ENCODE peak calls at places on chromosomes 6 and 20, in nine cellular contexts. One of them, this sample, is unnamed.

GRCh38 chr20:4488407-4489339 is 233.0 kb upstream of the PRND start:
- DNase-seq in omental fat pad: no peak
- DNase-seq in fibroblast of lung: peak; percentile 59
- DNase-seq in left kidney: no peak
- DNase-seq in cardiac muscle cell: no peak
- DNase-seq in stimulated activated CD4-positive, alpha-beta T cell treated with anti-CD3 and anti-CD28 coated beads, Interleukin-1b, Interleukin-23, amount 100 ng/mL, for 1 hour: no peak
- DNase-seq in lower leg skin: no peak
- DNase-seq in mucosa of descending colon: no peak
- DNase-seq in NCI-H1694 treated with DMSO at 0.1 percent for 48 hours: no peak
- DNase-seq in this sample: peak; percentile 63

GRCh38 chr6:35258858-35259193 is 709 bp upstream of the ZNF76 start:
- DNase-seq in omental fat pad: no peak
- DNase-seq in fibroblast of lung: peak; percentile 60
- DNase-seq in left kidney: peak; percentile 87
- DNase-seq in cardiac muscle cell: peak; percentile 76
- DNase-seq in stimulated activated CD4-positive, alpha-beta T cell treated with anti-CD3 and anti-CD28 coated beads, Interleukin-1b, Interleukin-23, amount 100 ng/mL, for 1 hour: no peak
- DNase-seq in lower leg skin: no peak
- DNase-seq in mucosa of descending colon: no peak
- DNase-seq in NCI-H1694 treated with DMSO at 0.1 percent for 48 hours: peak; percentile 30
- DNase-seq in this sample: no peak

GRCh38 chr6:39347906-39348585 is 25.5 kb upstream of the KCNK16 start:
- DNase-seq in omental fat pad: peak; percentile 35
- DNase-seq in fibroblast of lung: peak; percentile 66
- DNase-seq in left kidney: peak; percentile 84
- DNase-seq in cardiac muscle cell: peak; percentile 84
- DNase-seq in stimulated activated CD4-positive, alpha-beta T cell treated with anti-CD3 and anti-CD28 coated beads, Interleukin-1b, Interleukin-23, amount 100 ng/mL, for 1 hour: peak; percentile 40
- DNase-seq in lower leg skin: peak; percentile 92
- DNase-seq in mucosa of descending colon: peak; percentile 76
- DNase-seq in NCI-H1694 treated with DMSO at 0.1 percent for 48 hours: peak; percentile 34
- DNase-seq in this sample: no peak

GRCh38 chr20:39850821-39851330 is 838.2 kb downstream of the MAFB start:
- DNase-seq in omental fat pad: no peak
- DNase-seq in fibroblast of lung: no peak
- DNase-seq in left kidney: peak; percentile 70
- DNase-seq in cardiac muscle cell: no peak
- DNase-seq in stimulated activated CD4-positive, alpha-beta T cell treated with anti-CD3 and anti-CD28 coated beads, Interleukin-1b, Interleukin-23, amount 100 ng/mL, for 1 hour: no peak
- DNase-seq in lower leg skin: no peak
- DNase-seq in mucosa of descending colon: no peak
- DNase-seq in NCI-H1694 treated with DMSO at 0.1 percent for 48 hours: no peak
- DNase-seq in this sample: no peak

GRCh38 chr6:81562169-81562568 is 190.3 kb downstream of the TENT5A start:
- DNase-seq in omental fat pad: no peak
- DNase-seq in fibroblast of lung: peak; percentile 68
- DNase-seq in left kidney: peak; percentile 2
- DNase-seq in cardiac muscle cell: peak; percentile 14
- DNase-seq in stimulated activated CD4-positive, alpha-beta T cell treated with anti-CD3 and anti-CD28 coated beads, Interleukin-1b, Interleukin-23, amount 100 ng/mL, for 1 hour: no peak
- DNase-seq in lower leg skin: no peak
- DNase-seq in mucosa of descending colon: no peak
- DNase-seq in NCI-H1694 treated with DMSO at 0.1 percent for 48 hours: no peak
- DNase-seq in this sample: peak; percentile 47

GRCh38 chr20:1423625-1424106 is 30.8 kb upstream of the FKBP1A start:
- DNase-seq in omental fat pad: no peak
- DNase-seq in fibroblast of lung: peak; percentile 79
- DNase-seq in left kidney: peak; percentile 83
- DNase-seq in cardiac muscle cell: peak; percentile 43
- DNase-seq in stimulated activated CD4-positive, alpha-beta T cell treated with anti-CD3 and anti-CD28 coated beads, Interleukin-1b, Interleukin-23, amount 100 ng/mL, for 1 hour: no peak
- DNase-seq in lower leg skin: no peak
- DNase-seq in mucosa of descending colon: peak; percentile 62
- DNase-seq in NCI-H1694 treated with DMSO at 0.1 percent for 48 hours: no peak
- DNase-seq in this sample: no peak

GRCh38 chr20:24001901-24002405 is 13.4 kb upstream of the GGTLC1 start:
- DNase-seq in omental fat pad: no peak
- DNase-seq in fibroblast of lung: no peak
- DNase-seq in left kidney: no peak
- DNase-seq in cardiac muscle cell: no peak
- DNase-seq in stimulated activated CD4-positive, alpha-beta T cell treated with anti-CD3 and anti-CD28 coated beads, Interleukin-1b, Interleukin-23, amount 100 ng/mL, for 1 hour: no peak
- DNase-seq in lower leg skin: no peak
- DNase-seq in mucosa of descending colon: no peak
- DNase-seq in NCI-H1694 treated with DMSO at 0.1 percent for 48 hours: no peak
- DNase-seq in this sample: no peak

GRCh38 chr20:50412069-50412468 is 98.1 kb upstream of the PTPN1 start:
- DNase-seq in omental fat pad: no peak
- DNase-seq in fibroblast of lung: no peak
- DNase-seq in left kidney: no peak
- DNase-seq in cardiac muscle cell: no peak
- DNase-seq in stimulated activated CD4-positive, alpha-beta T cell treated with anti-CD3 and anti-CD28 coated beads, Interleukin-1b, Interleukin-23, amount 100 ng/mL, for 1 hour: no peak
- DNase-seq in lower leg skin: no peak
- DNase-seq in mucosa of descending colon: no peak
- DNase-seq in NCI-H1694 treated with DMSO at 0.1 percent for 48 hours: no peak
- DNase-seq in this sample: no peak

GRCh38 chr20:33423141-33423834 is 20.3 kb downstream of the SNTA1 start:
- DNase-seq in omental fat pad: no peak
- DNase-seq in fibroblast of lung: peak; percentile 97
- DNase-seq in left kidney: no peak
- DNase-seq in cardiac muscle cell: peak; percentile 90
- DNase-seq in stimulated activated CD4-positive, alpha-beta T cell treated with anti-CD3 and anti-CD28 coated beads, Interleukin-1b, Interleukin-23, amount 100 ng/mL, for 1 hour: no peak
- DNase-seq in lower leg skin: peak; percentile 90
- DNase-seq in mucosa of descending colon: peak; percentile 41
- DNase-seq in NCI-H1694 treated with DMSO at 0.1 percent for 48 hours: no peak
- DNase-seq in this sample: peak; percentile 63

GRCh38 chr6:76247527-76247926 is 175.1 kb upstream of the IMPG1 start:
- DNase-seq in omental fat pad: no peak
- DNase-seq in fibroblast of lung: no peak
- DNase-seq in left kidney: no peak
- DNase-seq in cardiac muscle cell: peak; percentile 19
- DNase-seq in stimulated activated CD4-positive, alpha-beta T cell treated with anti-CD3 and anti-CD28 coated beads, Interleukin-1b, Interleukin-23, amount 100 ng/mL, for 1 hour: no peak
- DNase-seq in lower leg skin: no peak
- DNase-seq in mucosa of descending colon: no peak
- DNase-seq in NCI-H1694 treated with DMSO at 0.1 percent for 48 hours: no peak
- DNase-seq in this sample: no peak

GRCh38 chr20:11270566-11270965 is 596.8 kb upstream of the JAG1 start:
- DNase-seq in omental fat pad: no peak
- DNase-seq in fibroblast of lung: no peak
- DNase-seq in left kidney: peak; percentile 26
- DNase-seq in cardiac muscle cell: peak; percentile 20
- DNase-seq in stimulated activated CD4-positive, alpha-beta T cell treated with anti-CD3 and anti-CD28 coated beads, Interleukin-1b, Interleukin-23, amount 100 ng/mL, for 1 hour: no peak
- DNase-seq in lower leg skin: no peak
- DNase-seq in mucosa of descending colon: no peak
- DNase-seq in NCI-H1694 treated with DMSO at 0.1 percent for 48 hours: no peak
- DNase-seq in this sample: no peak

GRCh38 chr20:46128310-46129151 is 10.4 kb downstream of the CD40 start:
- DNase-seq in omental fat pad: no peak
- DNase-seq in fibroblast of lung: no peak
- DNase-seq in left kidney: peak; percentile 64
- DNase-seq in cardiac muscle cell: peak; percentile 51
- DNase-seq in stimulated activated CD4-positive, alpha-beta T cell treated with anti-CD3 and anti-CD28 coated beads, Interleukin-1b, Interleukin-23, amount 100 ng/mL, for 1 hour: no peak
- DNase-seq in lower leg skin: no peak
- DNase-seq in mucosa of descending colon: no peak
- DNase-seq in NCI-H1694 treated with DMSO at 0.1 percent for 48 hours: peak; percentile 35
- DNase-seq in this sample: no peak

GRCh38 chr6:88502391-88502790 is 336.2 kb upstream of the CNR1 start:
- DNase-seq in omental fat pad: no peak
- DNase-seq in fibroblast of lung: no peak
- DNase-seq in left kidney: no peak
- DNase-seq in cardiac muscle cell: no peak
- DNase-seq in stimulated activated CD4-positive, alpha-beta T cell treated with anti-CD3 and anti-CD28 coated beads, Interleukin-1b, Interleukin-23, amount 100 ng/mL, for 1 hour: no peak
- DNase-seq in lower leg skin: no peak
- DNase-seq in mucosa of descending colon: no peak
- DNase-seq in NCI-H1694 treated with DMSO at 0.1 percent for 48 hours: no peak
- DNase-seq in this sample: no peak

GRCh38 chr20:31746068-31746878 is 7.2 kb downstream of the TPX2 start:
- DNase-seq in omental fat pad: no peak
- DNase-seq in fibroblast of lung: no peak
- DNase-seq in left kidney: peak; percentile 43
- DNase-seq in cardiac muscle cell: no peak
- DNase-seq in stimulated activated CD4-positive, alpha-beta T cell treated with anti-CD3 and anti-CD28 coated beads, Interleukin-1b, Interleukin-23, amount 100 ng/mL, for 1 hour: no peak
- DNase-seq in lower leg skin: no peak
- DNase-seq in mucosa of descending colon: no peak
- DNase-seq in NCI-H1694 treated with DMSO at 0.1 percent for 48 hours: no peak
- DNase-seq in this sample: no peak

GRCh38 chr20:1539816-1540215 is 17.7 kb downstream of the SIRPD start:
- DNase-seq in omental fat pad: no peak
- DNase-seq in fibroblast of lung: no peak
- DNase-seq in left kidney: no peak
- DNase-seq in cardiac muscle cell: no peak
- DNase-seq in stimulated activated CD4-positive, alpha-beta T cell treated with anti-CD3 and anti-CD28 coated beads, Interleukin-1b, Interleukin-23, amount 100 ng/mL, for 1 hour: no peak
- DNase-seq in lower leg skin: no peak
- DNase-seq in mucosa of descending colon: no peak
- DNase-seq in NCI-H1694 treated with DMSO at 0.1 percent for 48 hours: no peak
- DNase-seq in this sample: no peak

GRCh38 chr6:144659202-144659731 is 374.1 kb downstream of the UTRN start:
- DNase-seq in omental fat pad: no peak
- DNase-seq in fibroblast of lung: peak; percentile 87
- DNase-seq in left kidney: peak; percentile 91
- DNase-seq in cardiac muscle cell: peak; percentile 55
- DNase-seq in stimulated activated CD4-positive, alpha-beta T cell treated with anti-CD3 and anti-CD28 coated beads, Interleukin-1b, Interleukin-23, amount 100 ng/mL, for 1 hour: no peak
- DNase-seq in lower leg skin: no peak
- DNase-seq in mucosa of descending colon: peak; percentile 37
- DNase-seq in NCI-H1694 treated with DMSO at 0.1 percent for 48 hours: no peak
- DNase-seq in this sample: no peak

GRCh38 chr6:105324386-105325000 is 78.4 kb downstream of the PREP start:
- DNase-seq in omental fat pad: no peak
- DNase-seq in fibroblast of lung: peak; percentile 2
- DNase-seq in left kidney: peak; percentile 58
- DNase-seq in cardiac muscle cell: no peak
- DNase-seq in stimulated activated CD4-positive, alpha-beta T cell treated with anti-CD3 and anti-CD28 coated beads, Interleukin-1b, Interleukin-23, amount 100 ng/mL, for 1 hour: no peak
- DNase-seq in lower leg skin: no peak
- DNase-seq in mucosa of descending colon: no peak
- DNase-seq in NCI-H1694 treated with DMSO at 0.1 percent for 48 hours: no peak
- DNase-seq in this sample: no peak

GRCh38 chr6:128036808-128037570 is 136.1 kb upstream of the THEMIS start:
- DNase-seq in omental fat pad: no peak
- DNase-seq in fibroblast of lung: peak; percentile 22
- DNase-seq in left kidney: no peak
- DNase-seq in cardiac muscle cell: no peak
- DNase-seq in stimulated activated CD4-positive, alpha-beta T cell treated with anti-CD3 and anti-CD28 coated beads, Interleukin-1b, Interleukin-23, amount 100 ng/mL, for 1 hour: no peak
- DNase-seq in lower leg skin: no peak
- DNase-seq in mucosa of descending colon: no peak
- DNase-seq in NCI-H1694 treated with DMSO at 0.1 percent for 48 hours: no peak
- DNase-seq in this sample: peak; percentile 27

GRCh38 chr6:123788319-123788718 is 15.3 kb upstream of the NKAIN2 start:
- DNase-seq in omental fat pad: no peak
- DNase-seq in fibroblast of lung: no peak
- DNase-seq in left kidney: no peak
- DNase-seq in cardiac muscle cell: no peak
- DNase-seq in stimulated activated CD4-positive, alpha-beta T cell treated with anti-CD3 and anti-CD28 coated beads, Interleukin-1b, Interleukin-23, amount 100 ng/mL, for 1 hour: no peak
- DNase-seq in lower leg skin: no peak
- DNase-seq in mucosa of descending colon: no peak
- DNase-seq in NCI-H1694 treated with DMSO at 0.1 percent for 48 hours: no peak
- DNase-seq in this sample: no peak

GRCh38 chr6:2110504-2110903 is 134.9 kb downstream of the GMDS start:
- DNase-seq in omental fat pad: no peak
- DNase-seq in fibroblast of lung: peak; percentile 45
- DNase-seq in left kidney: no peak
- DNase-seq in cardiac muscle cell: no peak
- DNase-seq in stimulated activated CD4-positive, alpha-beta T cell treated with anti-CD3 and anti-CD28 coated beads, Interleukin-1b, Interleukin-23, amount 100 ng/mL, for 1 hour: no peak
- DNase-seq in lower leg skin: no peak
- DNase-seq in mucosa of descending colon: no peak
- DNase-seq in NCI-H1694 treated with DMSO at 0.1 percent for 48 hours: no peak
- DNase-seq in this sample: no peak

GRCh38 chr6:40011844-40012243 is 77.6 kb upstream of the MOCS1 start:
- DNase-seq in omental fat pad: no peak
- DNase-seq in fibroblast of lung: no peak
- DNase-seq in left kidney: no peak
- DNase-seq in cardiac muscle cell: no peak
- DNase-seq in stimulated activated CD4-positive, alpha-beta T cell treated with anti-CD3 and anti-CD28 coated beads, Interleukin-1b, Interleukin-23, amount 100 ng/mL, for 1 hour: no peak
- DNase-seq in lower leg skin: no peak
- DNase-seq in mucosa of descending colon: no peak
- DNase-seq in NCI-H1694 treated with DMSO at 0.1 percent for 48 hours: no peak
- DNase-seq in this sample: no peak

GRCh38 chr6:109053285-109053684 is 41.4 kb downstream of the SESN1 start:
- DNase-seq in omental fat pad: no peak
- DNase-seq in fibroblast of lung: no peak
- DNase-seq in left kidney: peak; percentile 93
- DNase-seq in cardiac muscle cell: no peak
- DNase-seq in stimulated activated CD4-positive, alpha-beta T cell treated with anti-CD3 and anti-CD28 coated beads, Interleukin-1b, Interleukin-23, amount 100 ng/mL, for 1 hour: no peak
- DNase-seq in lower leg skin: no peak
- DNase-seq in mucosa of descending colon: no peak
- DNase-seq in NCI-H1694 treated with DMSO at 0.1 percent for 48 hours: no peak
- DNase-seq in this sample: no peak